ENCODE peak calls at places on chromosomes 2 and 18, in six cellular contexts. Q, G, X, R, T and D are unnamed samples.

GRCh38 chr2:155209696-155210449 is 511.4 kb downstream of the KCNJ3 start:
- DNase-seq in Q (no peak), G (no peak), X (no peak), R (no peak), T (no peak), D (peak)

GRCh38 chr2:84395819-84396218 is 63.3 kb downstream of the SUCLG1 start:
- DNase-seq in Q (peak), G (no peak), X (no peak), R (no peak), T (no peak), D (no peak)

GRCh38 chr2:227191367-227191766 is 26.9 kb downstream of the COL4A3 start:
- DNase-seq in Q (peak), G (no peak), X (peak), R (no peak), T (peak), D (no peak)

GRCh38 chr18:40867452-40867851 is 1087.6 kb upstream of the PIK3C3 start:
- DNase-seq in Q (peak), G (no peak), X (no peak), R (no peak), T (no peak), D (peak)

GRCh38 chr2:230674401-230674800 is 38.2 kb upstream of the CAB39 start:
- DNase-seq in Q (no peak), G (no peak), X (no peak), R (no peak), T (no peak), D (no peak)

GRCh38 chr2:211128287-211128686 is 571.9 kb downstream of the CPS1 start:
- DNase-seq in Q (no peak), G (no peak), X (no peak), R (no peak), T (no peak), D (no peak)

GRCh38 chr2:30692829-30693265 is 114.4 kb downstream of the CAPN13 start:
- DNase-seq in Q (no peak), G (peak), X (no peak), R (no peak), T (no peak), D (no peak)

GRCh38 chr2:100554788-100555407 is 7.9 kb upstream of the PDCL3 start:
- DNase-seq in Q (no peak), G (no peak), X (no peak), R (peak), T (no peak), D (no peak)

GRCh38 chr2:238024986-238025385 is 35.8 kb upstream of the SCLY start:
- DNase-seq in Q (peak), G (no peak), X (no peak), R (no peak), T (no peak), D (no peak)

GRCh38 chr2:85772019-85772745 is 18.4 kb downstream of the ATOH8 start:
- DNase-seq in Q (peak), G (peak), X (peak), R (peak), T (peak), D (peak)

GRCh38 chr2:28164280-28164801 is 228.3 kb upstream of the FOSL2 start:
- DNase-seq in Q (peak), G (no peak), X (no peak), R (no peak), T (no peak), D (peak)

GRCh38 chr2:37631698-37632097 is 39.7 kb downstream of the CDC42EP3 start:
- DNase-seq in Q (no peak), G (no peak), X (no peak), R (no peak), T (no peak), D (no peak)

GRCh38 chr2:235505210-235505741 is 11.4 kb downstream of the AGAP1 start:
- DNase-seq in Q (no peak), G (no peak), X (peak), R (no peak), T (no peak), D (peak)

GRCh38 chr2:137689549-137689948 is 274.7 kb upstream of the HNMT start:
- DNase-seq in Q (no peak), G (no peak), X (no peak), R (no peak), T (no peak), D (peak)

GRCh38 chr2:25567406-25567805 is 106.0 kb downstream of the DTNB start:
- DNase-seq in Q (peak), G (no peak), X (no peak), R (no peak), T (peak), D (peak)

GRCh38 chr2:47041891-47042684 is 113.0 kb downstream of the STPG4 start:
- DNase-seq in Q (no peak), G (no peak), X (no peak), R (no peak), T (no peak), D (no peak)

GRCh38 chr2:189047469-189047868 is 73.3 kb downstream of the COL3A1 start:
- DNase-seq in Q (no peak), G (no peak), X (no peak), R (no peak), T (no peak), D (no peak)

GRCh38 chr2:3706892-3707291 is 3.5 kb downstream of the DCDC2C start:
- DNase-seq in Q (no peak), G (no peak), X (no peak), R (no peak), T (no peak), D (no peak)

GRCh38 chr18:42520074-42520473 is 565.0 kb downstream of the PIK3C3 start:
- DNase-seq in Q (no peak), G (no peak), X (no peak), R (no peak), T (no peak), D (no peak)

GRCh38 chr2:129740504-129740903 is 239.0 kb upstream of the RAB6C start:
- DNase-seq in Q (no peak), G (no peak), X (no peak), R (no peak), T (no peak), D (no peak)

GRCh38 chr2:186589733-186590537 is at the start of gene ITGAV:
- DNase-seq in Q (peak), G (peak), X (peak), R (peak), T (peak), D (peak)

GRCh38 chr2:128277961-128278681 is 40.5 kb downstream of the HS6ST1 start:
- DNase-seq in Q (no peak), G (peak), X (peak), R (peak), T (no peak), D (no peak)

GRCh38 chr2:134429886-134430285 is 176.0 kb downstream of the MGAT5 start:
- DNase-seq in Q (no peak), G (no peak), X (no peak), R (no peak), T (no peak), D (peak)

GRCh38 chr2:27683390-27684071 is 19.8 kb downstream of the SLC4A1AP start:
- DNase-seq in Q (peak), G (peak), X (peak), R (peak), T (peak), D (peak)

GRCh38 chr2:128474014-128474961 is 155.6 kb upstream of the HS6ST1 start:
- DNase-seq in Q (no peak), G (no peak), X (no peak), R (no peak), T (no peak), D (no peak)

GRCh38 chr2:142991295-142991694 is 113.8 kb downstream of the KYNU start:
- DNase-seq in Q (no peak), G (no peak), X (no peak), R (no peak), T (no peak), D (no peak)

GRCh38 chr2:42917374-42918017 is 125.1 kb upstream of the HAAO start:
- DNase-seq in Q (peak), G (no peak), X (no peak), R (no peak), T (no peak), D (peak)

GRCh38 chr2:73283545-73284295 is 558 bp downstream of the FBXO41 start:
- DNase-seq in Q (no peak), G (no peak), X (peak), R (peak), T (no peak), D (no peak)

GRCh38 chr2:238141541-238142318 is 3.3 kb downstream of the KLHL30 start:
- DNase-seq in Q (no peak), G (no peak), X (no peak), R (peak), T (peak), D (no peak)

GRCh38 chr18:26468931-26469340 is 79.4 kb downstream of the KCTD1 start:
- DNase-seq in Q (no peak), G (no peak), X (peak), R (no peak), T (no peak), D (no peak)
- TF ChIP-seq CTCF in Q (peak), G (peak), X (peak), R (peak), T (no peak), D (peak)

GRCh38 chr2:168723494-168723893 is 78.9 kb upstream of the NOSTRIN start:
- DNase-seq in Q (no peak), G (no peak), X (no peak), R (no peak), T (no peak), D (no peak)
- TF ChIP-seq CTCF in Q (no peak), G (no peak), X (no peak), R (no peak), T (no peak), D (no peak)

GRCh38 chr2:171523969-171524401 is 1.7 kb downstream of the CYBRD1 start:
- DNase-seq in Q (peak), G (no peak), X (no peak), R (peak), T (no peak), D (peak)
- TF ChIP-seq CTCF in Q (no peak), G (no peak), X (no peak), R (no peak), T (no peak), D (no peak)

GRCh38 chr2:120565929-120566328 is 169.7 kb upstream of the GLI2 start:
- DNase-seq in Q (no peak), G (no peak), X (no peak), R (no peak), T (no peak), D (no peak)
- TF ChIP-seq CTCF in Q (no peak), G (no peak), X (no peak), R (no peak), T (no peak), D (no peak)

DNA sequence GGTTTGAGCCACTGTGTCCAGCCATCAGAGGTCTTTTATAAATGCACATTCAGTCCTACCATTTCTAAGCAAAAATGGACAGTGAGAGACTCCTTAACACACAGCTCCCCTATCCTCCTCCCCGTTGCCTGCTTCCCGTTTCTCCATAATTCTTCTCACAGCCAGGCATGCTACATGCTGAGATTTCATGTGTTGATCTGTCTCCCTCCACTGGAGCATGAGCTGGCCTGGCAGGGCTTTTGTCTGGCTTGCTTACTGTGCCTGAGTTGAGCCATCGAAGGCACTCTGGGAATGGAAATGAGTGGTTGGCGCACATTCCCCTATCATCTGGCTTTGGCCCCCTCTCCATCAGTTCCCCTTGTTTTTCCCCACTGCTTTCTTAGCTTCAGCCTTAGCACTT is 413.5 kb downstream of the PTPRM start:
- DNase-seq in Q (peak), G (no peak), X (no peak), R (no peak), T (no peak), D (no peak)
- TF ChIP-seq CTCF in Q (no peak), G (no peak), X (no peak), R (no peak), T (no peak), D (no peak)

GRCh38 chr18:32550958-32551357 is 80.3 kb upstream of the GAREM1 start:
- DNase-seq in Q (no peak), G (no peak), X (peak), R (no peak), T (peak), D (no peak)
- TF ChIP-seq CTCF in Q (no peak), G (no peak), X (no peak), R (no peak), T (peak), D (peak)

DNA sequence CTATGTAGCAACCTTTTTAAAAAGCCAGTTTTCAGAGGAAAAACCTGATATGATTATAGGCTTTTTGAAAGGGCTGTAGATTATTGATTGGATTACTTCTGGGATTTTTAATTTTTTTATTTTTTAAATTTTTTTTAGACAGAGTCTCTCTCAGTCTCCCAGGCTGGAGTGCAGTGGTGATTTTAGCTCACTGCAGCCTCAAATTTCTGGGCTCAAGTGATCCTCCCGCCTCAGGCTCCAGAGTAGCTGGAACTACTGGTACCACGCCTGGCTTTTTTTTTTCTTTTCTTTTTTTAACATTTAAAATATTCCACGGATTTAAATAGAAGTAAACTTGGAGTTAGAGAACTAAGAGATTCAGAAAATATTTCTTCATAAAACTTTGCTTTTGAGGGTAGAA is 1.2 kb downstream of the MRPL19 start:
- DNase-seq in Q (no peak), G (no peak), X (no peak), R (no peak), T (no peak), D (no peak)
- TF ChIP-seq CTCF in Q (no peak), G (no peak), X (no peak), R (no peak), T (no peak), D (no peak)

GRCh38 chr18:48318481-48318880 is 90.7 kb downstream of the ZBTB7C start:
- DNase-seq in Q (no peak), G (no peak), X (peak), R (no peak), T (no peak), D (no peak)

GRCh38 chr18:48316177-48316576 is 93.0 kb downstream of the ZBTB7C start:
- DNase-seq in Q (no peak), G (no peak), X (no peak), R (no peak), T (no peak), D (no peak)

GRCh38 chr18:48319796-48320638 is 89.2 kb downstream of the ZBTB7C start:
- DNase-seq in Q (peak), G (no peak), X (no peak), R (no peak), T (no peak), D (peak)

GRCh38 chr18:48320639-48320945 is 88.6 kb downstream of the ZBTB7C start:
- DNase-seq in Q (no peak), G (no peak), X (no peak), R (no peak), T (no peak), D (no peak)

GRCh38 chr18:48317781-48318381 is 91.3 kb downstream of the ZBTB7C start:
- DNase-seq in Q (no peak), G (no peak), X (no peak), R (no peak), T (no peak), D (no peak)
- TF ChIP-seq CTCF in Q (peak), G (no peak), X (no peak), R (no peak), T (no peak), D (peak)

GRCh38 chr18:59139615-59140286 is at the start of gene SEC11C:
- DNase-seq in Q (peak), G (peak), X (peak), R (peak), T (peak), D (peak)
- TF ChIP-seq CTCF in Q (no peak), G (no peak), X (no peak), R (no peak), T (no peak), D (no peak)

DNA sequence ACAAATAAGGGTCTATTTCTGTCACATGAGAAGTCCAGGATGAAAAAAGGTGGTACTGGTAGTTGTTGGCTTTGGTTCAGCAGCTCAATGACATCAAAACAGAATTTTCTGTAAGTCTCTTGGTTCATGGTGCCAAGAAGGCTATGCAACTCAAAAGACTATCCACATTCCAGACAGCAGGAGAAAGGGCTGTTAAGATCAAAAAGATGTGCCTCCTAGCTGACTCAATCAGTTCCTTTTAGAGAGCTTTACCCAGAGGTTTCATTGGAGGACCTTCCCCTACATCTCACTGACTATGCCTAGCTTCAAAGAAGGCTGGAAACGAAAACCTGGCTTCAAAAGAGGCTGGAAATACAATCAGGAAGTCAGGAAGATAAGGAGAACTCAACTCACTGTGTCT is 98.0 kb downstream of the DYM start:
- DNase-seq in Q (no peak), G (no peak), X (no peak), R (no peak), T (no peak), D (no peak)
- TF ChIP-seq CTCF in Q (no peak), G (no peak), X (no peak), R (no peak), T (no peak), D (no peak)